ENCODE peak calls at places on chromosomes 3 and 15, in six cellular contexts. W is Calu3; J is CD4-positive, alpha-beta T cell; A is B cell; N is breast epithelium; V is progenitor cell of endocrine pancreas. P is an unnamed sample.
A peak's percentile ranks its signal among the peaks of the same experiment; 100 is the strongest.

GRCh38 chr3:189573004-189573403 is 58.2 kb upstream of the TP63 start:
- DNase-seq in W (no peak), J (no peak), A (no peak), N (no peak), V (no peak), P (no peak)

GRCh38 chr3:149628957-149629670 is 28.7 kb downstream of the WWTR1 start:
- DNase-seq in W (no peak), J (no peak), A (no peak), N (no peak), V (no peak), P (no peak)

GRCh38 chr15:76060098-76060989 is 559 bp downstream of the TMEM266 start:
- DNase-seq in W (no peak), J (no peak), A (peak; percentile 67), N (no peak), V (no peak), P (peak; percentile 80)

GRCh38 chr3:97821413-97821809 is 400 bp upstream of the CRYBG3 start:
- DNase-seq in W (peak; percentile 46), J (peak; percentile 40), A (no peak), N (peak; percentile 56), V (peak; percentile 24), P (peak; percentile 65)

GRCh38 chr3:46979958-46980497 is 562 bp downstream of the NBEAL2 start:
- DNase-seq in W (no peak), J (peak; percentile 11), A (no peak), N (no peak), V (no peak), P (peak; percentile 49)

GRCh38 chr3:120767106-120767505 is 24.6 kb downstream of the GTF2E1 start:
- DNase-seq in W (no peak), J (no peak), A (no peak), N (no peak), V (no peak), P (no peak)

GRCh38 chr3:43866529-43867353 is 176.0 kb downstream of the ABHD5 start:
- DNase-seq in W (peak; percentile 14), J (no peak), A (no peak), N (no peak), V (no peak), P (no peak)

GRCh38 chr3:36380171-36381031 is at the start of gene STAC:
- DNase-seq in W (peak; percentile 84), J (no peak), A (peak; percentile 1), N (no peak), V (peak; percentile 40), P (peak; percentile 19)

GRCh38 chr3:197135212-197135611 is 105.6 kb upstream of the MELTF start:
- DNase-seq in W (no peak), J (no peak), A (no peak), N (no peak), V (no peak), P (peak; percentile 19)

GRCh38 chr3:110069641-110070538 is 732.5 kb upstream of the DPPA4 start:
- DNase-seq in W (no peak), J (no peak), A (no peak), N (no peak), V (no peak), P (no peak)

GRCh38 chr3:123075359-123075758 is 8.5 kb downstream of the PDIA5 start:
- DNase-seq in W (no peak), J (no peak), A (no peak), N (no peak), V (no peak), P (no peak)

GRCh38 chr15:78301813-78302212 is 2.4 kb upstream of the SKIC8 start:
- DNase-seq in W (peak; percentile 30), J (no peak), A (no peak), N (no peak), V (no peak), P (no peak)

GRCh38 chr3:86793786-86794185 is 197.2 kb downstream of the VGLL3 start:
- DNase-seq in W (peak; percentile 30), J (no peak), A (no peak), N (no peak), V (no peak), P (no peak)

GRCh38 chr15:48422401-48422800 is 91.2 kb downstream of the DUT start:
- DNase-seq in W (no peak), J (no peak), A (no peak), N (no peak), V (no peak), P (no peak)

GRCh38 chr15:98813956-98814355 is 165.6 kb downstream of the IGF1R start:
- DNase-seq in W (no peak), J (no peak), A (no peak), N (no peak), V (no peak), P (no peak)

GRCh38 chr3:137766069-137766960 is 2.2 kb downstream of the SOX14 start:
- DNase-seq in W (no peak), J (no peak), A (no peak), N (no peak), V (no peak), P (no peak)

GRCh38 chr15:92095691-92096090 is 242.2 kb downstream of the SLCO3A1 start:
- DNase-seq in W (no peak), J (no peak), A (no peak), N (no peak), V (no peak), P (peak; percentile 29)

GRCh38 chr3:170485696-170486095 is 67.0 kb downstream of the CLDN11 start:
- DNase-seq in W (no peak), J (no peak), A (no peak), N (no peak), V (no peak), P (no peak)

DNA sequence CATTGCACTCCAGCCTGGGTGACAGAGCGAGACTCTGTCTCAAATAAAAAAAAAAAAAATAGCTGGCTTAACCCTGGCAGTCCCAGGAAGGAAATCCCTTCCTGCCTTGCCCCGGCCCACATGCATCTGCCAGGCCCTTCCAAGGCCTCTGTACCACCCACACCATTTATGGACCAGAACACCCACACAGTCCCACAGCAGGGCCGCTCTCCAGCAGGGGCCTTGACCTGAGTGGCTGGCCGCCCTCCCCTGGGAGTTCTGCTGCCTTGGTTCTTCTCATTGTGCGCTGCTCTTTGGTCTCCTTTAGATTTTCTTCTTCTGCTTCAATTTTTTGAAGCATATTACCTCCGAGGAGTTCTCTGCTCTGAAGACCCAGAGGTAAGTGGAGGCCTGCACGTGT is 16.1 kb upstream of the CPNE9 start:
- DNase-seq in W (no peak), J (no peak), A (no peak), N (no peak), V (no peak), P (no peak)
- TF ChIP-seq CTCF in W (no peak), J (no peak), A (no peak), N (no peak), V (no peak), P (no peak)

DNA sequence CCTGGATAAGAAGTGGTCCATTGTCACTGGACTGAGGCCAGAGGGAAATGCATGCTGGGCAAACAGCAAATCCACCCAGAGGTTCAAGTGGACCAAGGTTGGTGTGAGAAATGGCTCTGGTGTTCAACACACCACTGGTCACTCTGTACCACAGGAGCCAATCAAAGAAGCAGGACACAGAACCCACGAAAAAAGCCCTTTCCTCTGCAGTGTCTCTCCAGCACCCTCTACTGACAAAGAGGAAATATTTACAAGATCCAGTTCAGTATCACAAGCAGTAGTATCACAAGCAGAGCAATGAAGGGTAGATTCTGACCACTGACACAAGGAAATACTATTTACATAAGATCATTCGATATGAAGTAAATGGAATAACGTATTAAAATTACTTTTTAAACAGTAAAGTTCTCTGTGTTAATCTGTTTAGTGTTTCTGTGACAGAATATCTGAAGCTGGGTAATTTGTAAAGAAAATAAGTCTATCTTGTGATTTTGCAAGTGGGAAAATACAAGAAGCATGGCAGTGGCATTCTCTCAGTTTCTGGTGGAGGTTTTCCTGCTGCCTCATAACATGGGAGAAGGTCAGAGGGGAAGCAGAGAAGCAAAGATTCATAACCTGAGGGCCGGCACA is 390.7 kb downstream of the EFHB start:
- DNase-seq in W (peak; percentile 5), J (no peak), A (peak; percentile 47), N (no peak), V (no peak), P (no peak)
- TF ChIP-seq CTCF in W (peak; percentile 51), J (no peak), A (peak; percentile 81), N (no peak), V (peak; percentile 58), P (peak; percentile 48)

DNA sequence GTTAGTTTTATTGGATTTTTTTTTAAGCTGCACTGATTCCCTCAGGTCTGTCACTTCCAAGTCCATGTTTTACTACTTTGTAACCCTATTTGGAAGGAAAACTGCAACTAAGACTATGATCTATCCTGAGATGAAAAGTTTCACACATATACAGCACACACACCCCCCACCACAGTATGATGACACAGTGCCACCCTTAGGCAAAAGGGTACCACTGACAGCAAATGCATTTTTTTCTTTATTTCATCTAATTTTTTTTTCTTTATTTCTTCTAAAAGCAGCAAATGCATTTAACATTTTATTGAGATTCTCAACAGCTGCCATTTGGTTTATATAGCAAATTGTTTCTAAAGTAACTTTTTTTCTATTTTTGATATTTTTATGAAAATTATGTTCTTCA is 21.2 kb downstream of the NGRN start:
- DNase-seq in W (peak; percentile 30), J (peak; percentile 44), A (peak; percentile 61), N (no peak), V (no peak), P (peak; percentile 59)
- TF ChIP-seq CTCF in W (peak; percentile 24), J (peak; percentile 89), A (peak; percentile 78), N (no peak), V (peak; percentile 40), P (peak; percentile 61)

GRCh38 chr15:101772921-101773320 is 30.4 kb upstream of the OR4F6 start:
- DNase-seq in W (no peak), J (no peak), A (no peak), N (no peak), V (no peak), P (no peak)

GRCh38 chr15:101775136-101775535 is 28.2 kb upstream of the OR4F6 start:
- DNase-seq in W (no peak), J (no peak), A (no peak), N (no peak), V (no peak), P (no peak)

DNA sequence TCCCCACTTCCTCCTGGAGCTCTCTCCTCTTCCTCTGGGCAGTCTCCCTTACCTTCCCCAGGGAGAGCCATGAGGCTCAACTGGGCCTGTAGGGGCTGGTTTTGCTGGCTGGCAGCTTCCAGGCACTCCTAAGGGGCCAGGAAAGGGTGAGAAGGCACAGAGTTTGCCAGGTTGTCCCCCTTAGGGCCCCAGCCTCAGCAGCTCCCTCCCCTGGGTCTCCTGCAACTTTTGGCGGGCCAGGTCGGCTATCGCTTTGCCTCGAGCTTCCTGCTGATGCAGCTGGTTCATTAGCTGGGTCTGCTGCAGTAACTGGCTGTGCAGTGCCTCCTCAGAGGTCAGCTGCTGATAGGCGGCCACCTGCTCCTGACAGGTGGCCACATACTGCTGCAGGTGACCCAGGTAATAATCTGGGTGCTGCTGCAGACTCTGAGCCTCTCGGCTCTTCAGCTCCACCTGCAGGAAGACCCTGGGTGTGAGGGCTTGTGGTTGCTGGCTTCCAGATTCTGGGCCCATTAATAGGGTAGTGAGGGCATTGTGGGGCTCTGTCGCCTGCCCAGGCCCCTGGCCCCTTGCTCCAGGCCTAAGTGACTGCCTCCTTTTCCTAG is 29.7 kb upstream of the OR4F6 start:
- DNase-seq in W (peak; percentile 62), J (no peak), A (no peak), N (no peak), V (no peak), P (peak; percentile 15)
- TF ChIP-seq CTCF in W (peak; percentile 28), J (no peak), A (no peak), N (no peak), V (peak; percentile 42), P (peak; percentile 16)

GRCh38 chr15:82228750-82229149 is 33.8 kb downstream of the EFL1 start:
- DNase-seq in W (no peak), J (no peak), A (no peak), N (no peak), V (no peak), P (no peak)
- TF ChIP-seq CTCF in W (no peak), J (no peak), A (no peak), N (no peak), V (no peak), P (no peak)

GRCh38 chr3:133527306-133527705 is 46.2 kb upstream of the CDV3 start:
- DNase-seq in W (no peak), J (no peak), A (no peak), N (no peak), V (no peak), P (no peak)
- TF ChIP-seq CTCF in W (no peak), J (no peak), A (no peak), N (no peak), V (no peak), P (no peak)

P was measured in activated CD8-positive, alpha-beta T cell treated with anti-CD3 and anti-CD28 coated beads for 36 hours.